ENCODE peak calls at places on chromosomes 5 and 9, in ten cellular contexts. D is stomach, H is GM12878, P is HepG2, U is Panc1, L is transverse colon, E is SK-N-SH, V is HCT116, F is spleen, A is K562. M is an unnamed sample. For H3K36me3, the result is how much of the 10 kb centered on the place peaks cover.

GRCh38 chr5:157602505-157602904 is 26.9 kb upstream of the ADAM19 start:
- DNase-seq in H (no peak), D (no peak), P (no peak), U (no peak), F (no peak), E (no peak), L (no peak), A (no peak), V (no peak), M (no peak)

GRCh38 chr5:167853421-167853820 is 438.0 kb upstream of the WWC1 start:
- DNase-seq in P (no peak), A (no peak), V (no peak), U (no peak), L (no peak), H (no peak), F (no peak), D (no peak), E (no peak), M (no peak)

GRCh38 chr5:172901788-172902496 is 57.3 kb upstream of the RPL26L1 start:
- DNase-seq in P (no peak), H (no peak), V (no peak), D (no peak), A (no peak), U (no peak), L (no peak), F (no peak), E (no peak), M (peak)

GRCh38 chr9:28105001-28105400 is 531.7 kb upstream of the C9orf72 start:
- DNase-seq in V (no peak), H (no peak), A (no peak), U (no peak), P (no peak), L (no peak), E (no peak), F (no peak), D (no peak), M (no peak)

GRCh38 chr9:95017062-95017461 is 290.6 kb downstream of the AOPEP start:
- DNase-seq in F (no peak), E (no peak), H (no peak), U (no peak), V (no peak), A (no peak), D (no peak), L (no peak), P (no peak), M (no peak)

GRCh38 chr9:33161589-33162132 is 5.5 kb downstream of the B4GALT1 start:
- DNase-seq in P (no peak), A (no peak), U (no peak), V (peak), D (peak), F (no peak), H (no peak), L (peak), E (no peak), M (no peak)

GRCh38 chr9:121034529-121034928 is 15.5 kb downstream of the C5 start:
- DNase-seq in V (no peak), P (no peak), F (no peak), H (no peak), A (no peak), E (no peak), L (no peak), U (no peak), D (no peak), M (no peak)

GRCh38 chr9:74533253-74533652 is 36.1 kb downstream of the RORB start:
- DNase-seq in F (no peak), A (no peak), D (no peak), L (no peak), V (no peak), P (no peak), U (no peak), H (no peak), E (no peak), M (no peak)

GRCh38 chr9:135090547-135090946 is 3.1 kb downstream of the OLFM1 start:
- DNase-seq in U (no peak), H (no peak), A (no peak), L (no peak), E (no peak), D (no peak), P (no peak), F (no peak), V (no peak), M (no peak)

GRCh38 chr5:177315411-177315810 is 3.7 kb upstream of the MXD3 start:
- DNase-seq in F (peak), L (no peak), H (no peak), D (no peak), U (no peak), A (no peak), E (no peak), V (no peak), P (no peak), M (no peak)

GRCh38 chr9:36858805-36859375 is 175.2 kb downstream of the PAX5 start:
- DNase-seq in H (no peak), E (no peak), V (no peak), U (no peak), A (no peak), D (no peak), F (no peak), L (no peak), P (no peak), M (no peak)

GRCh38 chr5:173920024-173920753 is 32.0 kb downstream of the CPEB4 start:
- DNase-seq in H (no peak), E (no peak), A (no peak), L (no peak), U (no peak), F (no peak), D (no peak), V (no peak), P (no peak), M (no peak)

GRCh38 chr9:34964458-34964857 is 6.4 kb downstream of the PHF24 start:
- DNase-seq in E (no peak), V (no peak), F (no peak), H (no peak), L (no peak), P (no peak), A (no peak), U (no peak), D (no peak), M (no peak)

GRCh38 chr9:36566813-36567217 is 5.9 kb upstream of the MELK start:
- DNase-seq in P (no peak), V (no peak), F (peak), U (no peak), L (no peak), A (no peak), H (no peak), E (no peak), D (peak), M (peak)

GRCh38 chr9:103913899-103914298 is 180.2 kb upstream of the SMC2 start:
- DNase-seq in V (no peak), H (no peak), E (no peak), A (no peak), P (no peak), U (no peak), L (no peak), F (no peak), D (no peak), M (no peak)

GRCh38 chr9:88378317-88378716 is 9.9 kb upstream of the SPIN1 start:
- DNase-seq in P (no peak), U (no peak), E (peak), L (no peak), V (no peak), H (no peak), F (no peak), D (no peak), A (no peak), M (no peak)

GRCh38 chr9:132840980-132841379 is 37.1 kb downstream of the AK8 start:
- DNase-seq in V (no peak), E (peak), P (no peak), F (no peak), A (no peak), D (no peak), U (no peak), H (no peak), L (no peak), M (peak)

GRCh38 chr9:98658965-98659364 is 49.8 kb downstream of the GABBR2 start:
- DNase-seq in A (no peak), H (no peak), E (no peak), F (no peak), V (no peak), L (no peak), D (no peak), P (no peak), U (no peak), M (no peak)

GRCh38 chr5:3736926-3737325 is 141.3 kb downstream of the IRX1 start:
- DNase-seq in D (no peak), L (no peak), H (no peak), A (no peak), V (no peak), P (no peak), F (no peak), E (no peak), U (no peak), M (no peak)

GRCh38 chr9:114364528-114365041 is 23.2 kb downstream of the AKNA start:
- DNase-seq in L (no peak), A (no peak), V (no peak), F (no peak), H (no peak), D (no peak), E (no peak), U (no peak), P (no peak), M (no peak)

GRCh38 chr5:124504081-124504916 is 242.1 kb downstream of the ZNF608 start:
- DNase-seq in H (no peak), F (no peak), L (no peak), A (no peak), D (no peak), E (no peak), P (no peak), U (no peak), V (no peak), M (no peak)

GRCh38 chr9:137590123-137590468 is 216 bp downstream of the ZMYND19 start:
- DNase-seq in L (no peak), U (no peak), P (no peak), A (peak), E (no peak), D (no peak), F (no peak), H (no peak), V (no peak), M (no peak)

GRCh38 chr5:171676286-171676944 is 109.2 kb upstream of the SMIM23 start:
- DNase-seq in D (no peak), V (no peak), P (no peak), E (no peak), A (no peak), U (no peak), L (no peak), H (no peak), F (no peak), M (no peak)

GRCh38 chr5:180718810-180719453 is 20.9 kb downstream of the OR2Y1 start:
- DNase-seq in F (no peak), A (peak), H (no peak), P (peak), V (peak), D (no peak), L (peak), U (peak), E (peak), M (no peak)

GRCh38 chr5:31886206-31886605 is 247.3 kb downstream of the PDZD2 start:
- DNase-seq in A (no peak), V (no peak), F (no peak), D (peak), H (no peak), U (no peak), L (no peak), P (no peak), E (no peak), M (no peak)

GRCh38 chr5:31880460-31880859 is 241.5 kb downstream of the PDZD2 start:
- DNase-seq in U (no peak), D (no peak), F (no peak), A (no peak), H (no peak), E (no peak), L (no peak), V (no peak), P (no peak), M (no peak)
- TF ChIP-seq POLR2AphosphoS5 in U (no peak), D (no peak), F (no peak), A (no peak), H (no peak), E (no peak), L (no peak), V (no peak), P (no peak), M (no peak)

DNA sequence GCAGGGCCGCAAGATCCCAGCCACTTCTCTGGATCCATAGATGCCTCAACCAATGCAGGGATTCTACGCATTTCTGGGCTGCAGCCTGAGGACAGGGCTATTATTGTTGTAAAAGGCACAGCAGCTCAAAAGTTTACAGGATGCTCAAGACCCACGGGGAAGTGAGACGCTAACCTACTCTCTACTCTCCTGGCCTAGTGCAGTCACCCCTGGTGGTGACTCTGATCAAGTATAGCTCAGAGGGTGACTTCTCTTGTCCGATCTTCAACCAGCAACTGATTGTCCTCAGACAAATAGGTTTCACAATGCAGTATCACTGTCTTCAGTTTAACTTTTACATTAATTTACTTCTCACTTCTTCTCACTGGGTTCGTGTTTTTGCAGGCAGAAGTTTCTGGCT is 34.3 kb upstream of the ZNF354B start:
- DNase-seq in V (no peak), U (no peak), L (no peak), P (no peak), A (no peak), D (no peak), E (no peak), H (no peak), F (no peak), M (no peak)
- H3K36me3 ChIP-seq in V (under half), U (under half), L (under half), P (under half), A (under half), D (under half), E (under half), H (under half), F (under half), M (under half)

DNA sequence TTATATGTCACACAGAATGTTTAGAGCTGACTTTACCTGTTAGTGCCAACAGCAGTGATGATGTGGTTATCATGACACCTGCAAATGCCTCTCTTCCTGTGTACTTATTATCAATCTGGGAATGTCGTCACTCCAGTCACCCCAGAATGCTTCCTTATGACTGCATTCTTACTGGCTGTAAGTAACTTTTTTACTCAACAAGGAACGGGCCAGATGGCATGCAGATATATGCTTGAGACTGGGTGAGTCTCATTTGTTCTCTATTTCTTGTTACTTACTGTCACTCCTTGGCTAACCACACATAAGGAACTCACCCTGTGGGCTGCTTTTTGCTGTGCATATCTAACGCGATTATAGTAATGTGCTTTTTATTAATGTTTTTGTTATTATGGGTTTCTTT is 385.5 kb upstream of the MEF2C start:
- DNase-seq in H (peak), U (no peak), V (no peak), E (no peak), P (no peak), F (no peak), D (no peak), L (peak), A (no peak), M (no peak)
- H3K27ac ChIP-seq in H (peak), U (no peak), V (no peak), E (no peak), P (no peak), F (peak), D (no peak), L (no peak), A (no peak), M (no peak)

GRCh38 chr9:131677051-131677444 is 62.8 kb downstream of the RAPGEF1 start:
- DNase-seq in F (no peak), P (no peak), H (no peak), A (no peak), E (no peak), D (no peak), U (no peak), L (no peak), V (no peak), M (no peak)

GRCh38 chr9:131682261-131682660 is 57.6 kb downstream of the RAPGEF1 start:
- DNase-seq in P (no peak), L (no peak), D (no peak), V (no peak), F (no peak), U (no peak), A (no peak), H (no peak), E (no peak), M (no peak)

GRCh38 chr9:131678499-131679111 is 61.3 kb downstream of the RAPGEF1 start:
- DNase-seq in D (peak), H (peak), A (peak), L (peak), E (no peak), V (peak), F (peak), P (peak), U (peak), M (peak)

GRCh38 chr9:131677445-131678180 is 62.3 kb downstream of the RAPGEF1 start:
- DNase-seq in E (peak), F (no peak), V (no peak), H (peak), P (peak), L (peak), D (no peak), U (no peak), A (no peak), M (no peak)

GRCh38 chr9:131679261-131680020 is 60.4 kb downstream of the RAPGEF1 start:
- DNase-seq in E (no peak), H (no peak), V (no peak), U (no peak), P (no peak), D (no peak), A (no peak), L (no peak), F (no peak), M (no peak)
- TF ChIP-seq POLR2AphosphoS5 in E (no peak), H (no peak), V (no peak), U (no peak), P (no peak), D (no peak), A (no peak), L (no peak), F (no peak), M (no peak)

DNA sequence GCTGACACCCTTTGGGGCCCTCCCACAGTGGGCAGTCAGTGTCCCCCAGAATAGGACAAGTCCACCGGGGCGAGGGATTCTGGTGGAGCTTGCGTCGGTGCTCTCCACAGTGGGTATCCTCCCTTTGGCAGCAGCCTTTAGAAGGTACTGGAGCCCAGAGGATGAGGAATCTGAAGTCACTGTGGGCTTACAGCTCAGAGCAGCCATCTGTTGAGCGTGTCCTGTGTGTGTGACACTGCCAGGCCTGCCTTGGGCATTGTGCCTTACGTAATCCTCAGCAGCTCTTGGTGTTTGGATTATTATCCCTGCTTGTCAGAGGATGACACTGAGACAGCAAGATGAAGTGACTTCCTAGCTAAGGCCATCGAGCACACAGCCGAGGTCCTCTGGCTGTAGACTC is 12.6 kb downstream of the URM1 start:
- DNase-seq in V (no peak), D (no peak), L (no peak), P (no peak), U (no peak), E (no peak), F (no peak), A (no peak), H (no peak), M (no peak)
- H3K36me3 ChIP-seq in V (under half), D (half or more), L (under half), P (under half), U (under half), E (under half), F (half or more), A (half or more), H (under half), M (half or more)

DNA sequence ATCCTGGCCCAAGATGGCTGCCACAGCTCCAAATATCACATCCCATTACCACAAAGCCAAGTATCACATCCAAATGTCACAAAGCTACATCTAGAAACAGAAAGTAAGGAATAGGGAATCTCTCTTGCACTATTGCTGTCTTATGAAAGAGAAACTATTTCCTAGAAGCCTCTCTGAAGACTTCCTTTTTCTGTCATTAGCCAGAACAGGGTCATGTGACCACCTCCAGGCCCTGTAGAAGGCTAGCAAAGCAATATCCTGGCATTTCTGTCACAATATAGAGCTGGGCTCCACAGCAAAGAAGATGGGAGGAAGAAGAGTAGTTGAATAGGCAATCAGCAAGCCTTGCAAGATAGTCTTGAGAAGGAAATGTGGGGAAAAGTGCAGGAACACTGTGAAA is 99.2 kb downstream of the SH3TC2 start:
- DNase-seq in A (no peak), P (no peak), U (no peak), H (no peak), V (no peak), D (no peak), E (no peak), F (no peak), L (no peak), M (peak)
- H3K27ac ChIP-seq in A (no peak), P (no peak), U (no peak), H (no peak), V (no peak), D (no peak), E (no peak), F (no peak), L (no peak), M (no peak)

GRCh38 chr9:127519301-127520166 is 68.2 kb downstream of the LRSAM1 start:
- DNase-seq in V (no peak), L (no peak), D (no peak), P (no peak), A (no peak), U (no peak), F (no peak), E (no peak), H (peak), M (no peak)
- TF ChIP-seq POLR2AphosphoS5 in V (no peak), L (no peak), D (no peak), P (no peak), A (no peak), U (peak), F (no peak), E (peak), H (no peak), M (no peak)